ENCODE peak calls at places on chromosomes 5 and 9, in five cellular contexts. Q is tibial nerve, C is fibroblast of pulmonary artery, T is keratinocyte, O is GM20000. J is an unnamed sample.

GRCh38 chr9:108727580-108728056 is 128.2 kb downstream of the ACTL7B start:
- DNase-seq in Q (no peak), C (no peak), T (no peak), O (no peak), J (no peak)

GRCh38 chr5:122959740-122960450 is 76.6 kb downstream of the PPIC start:
- DNase-seq in Q (no peak), C (no peak), T (no peak), O (no peak), J (no peak)

GRCh38 chr5:142521706-142522105 is 164.2 kb downstream of the FGF1 start:
- DNase-seq in Q (no peak), C (no peak), T (no peak), O (no peak), J (no peak)

GRCh38 chr9:129037767-129038098 is 1.3 kb downstream of the MIGA2 start:
- DNase-seq in Q (no peak), C (no peak), T (no peak), O (no peak), J (no peak)

GRCh38 chr5:135615171-135615570 is 36.4 kb upstream of the CXCL14 start:
- DNase-seq in Q (no peak), C (no peak), T (no peak), O (no peak), J (no peak)

GRCh38 chr9:107237873-107238272 is 45.2 kb upstream of the RAD23B start:
- DNase-seq in Q (no peak), C (no peak), T (no peak), O (no peak), J (no peak)

GRCh38 chr5:158839638-158840037 is 260.1 kb downstream of the EBF1 start:
- DNase-seq in Q (no peak), C (no peak), T (no peak), O (no peak), J (no peak)

GRCh38 chr5:90383903-90384302 is 25.7 kb downstream of the CETN3 start:
- DNase-seq in Q (no peak), C (no peak), T (no peak), O (no peak), J (no peak)

GRCh38 chr5:90504743-90505142 is 24.6 kb downstream of the LYSMD3 start:
- DNase-seq in Q (no peak), C (no peak), T (no peak), O (no peak), J (no peak)

GRCh38 chr5:175621971-175622370 is 35.9 kb upstream of the HRH2 start:
- DNase-seq in Q (no peak), C (no peak), T (no peak), O (no peak), J (no peak)

GRCh38 chr5:175809531-175810121 is 61.8 kb upstream of the CPLX2 start:
- DNase-seq in Q (no peak), C (peak; percentile 29), T (no peak), O (no peak), J (no peak)

GRCh38 chr5:132181011-132181629 is 46.5 kb downstream of the P4HA2 start:
- DNase-seq in Q (no peak), C (no peak), T (no peak), O (no peak), J (no peak)

GRCh38 chr9:134189167-134189474 is 24.8 kb upstream of the RNU6ATAC start:
- DNase-seq in Q (no peak), C (no peak), T (no peak), O (no peak), J (peak; percentile 59)

GRCh38 chr9:87862536-87863268 is 20.0 kb upstream of the SPATA31E1 start:
- DNase-seq in Q (no peak), C (peak; percentile 65), T (peak; percentile 69), O (no peak), J (no peak)

GRCh38 chr9:123927625-123928308 is 2.2 kb downstream of the DENND1A start:
- DNase-seq in Q (no peak), C (peak; percentile 70), T (no peak), O (peak; percentile 57), J (no peak)

GRCh38 chr9:135618866-135619598 is 20.3 kb downstream of the GLT6D1 start:
- DNase-seq in Q (no peak), C (no peak), T (no peak), O (no peak), J (no peak)

GRCh38 chr9:115930472-115930871 is 223.1 kb upstream of the PAPPA start:
- DNase-seq in Q (no peak), C (peak; percentile 52), T (no peak), O (no peak), J (no peak)

GRCh38 chr5:113336975-113337374 is 97.8 kb downstream of the TSSK1B start:
- DNase-seq in Q (peak; percentile 39), C (peak; percentile 90), T (no peak), O (peak; percentile 6), J (no peak)

GRCh38 chr5:33034777-33035176 is 323.7 kb downstream of the NPR3 start:
- DNase-seq in Q (no peak), C (no peak), T (no peak), O (no peak), J (no peak)

GRCh38 chr5:119398713-119399492 is 43.1 kb downstream of the TNFAIP8 start:
- DNase-seq in Q (peak; percentile 46), C (peak; percentile 44), T (no peak), O (no peak), J (peak; percentile 88)

GRCh38 chr5:128825826-128826225 is 139.5 kb upstream of the SLC27A6 start:
- DNase-seq in Q (no peak), C (peak; percentile 83), T (no peak), O (no peak), J (no peak)

GRCh38 chr5:9924614-9925013 is 294.5 kb upstream of the TAS2R1 start:
- DNase-seq in Q (no peak), C (peak; percentile 99), T (peak; percentile 55), O (no peak), J (no peak)

GRCh38 chr5:32538031-32538547 is 47.3 kb upstream of the SUB1 start:
- DNase-seq in Q (no peak), C (peak; percentile 33), T (no peak), O (peak; percentile 59), J (no peak)

GRCh38 chr9:93670208-93671029 is 94.0 kb downstream of the PHF2 start:
- DNase-seq in Q (no peak), C (peak; percentile 50), T (no peak), O (no peak), J (peak; percentile 77)

GRCh38 chr5:149641000-149641576 is 59.8 kb downstream of the ARHGEF37 start:
- DNase-seq in Q (peak; percentile 27), C (peak; percentile 55), T (no peak), O (no peak), J (peak; percentile 59)

GRCh38 chr9:134324359-134325095 is 1.7 kb upstream of the RXRA start:
- DNase-seq in Q (no peak), C (no peak), T (no peak), O (no peak), J (no peak)

GRCh38 chr9:13279284-13280162 is at the start of gene MPDZ:
- DNase-seq in Q (peak; percentile 20), C (peak; percentile 78), T (no peak), O (no peak), J (peak; percentile 75)

GRCh38 chr5:73433982-73434342 is 14.6 kb downstream of the FOXD1 start:
- DNase-seq in Q (no peak), C (no peak), T (no peak), O (no peak), J (no peak)

GRCh38 chr5:145750194-145750593 is 84.9 kb downstream of the PRELID2 start:
- DNase-seq in Q (peak; percentile 32), C (peak; percentile 67), T (no peak), O (no peak), J (no peak)

GRCh38 chr5:107651326-107651725 is 19.4 kb downstream of the EFNA5 start:
- DNase-seq in Q (no peak), C (no peak), T (no peak), O (no peak), J (no peak)

GRCh38 chr9:20558609-20559016 is 63.7 kb downstream of the MLLT3 start:
- DNase-seq in Q (no peak), C (peak; percentile 75), T (peak; percentile 28), O (no peak), J (no peak)

GRCh38 chr5:138035605-138036537 is 3.0 kb upstream of the FAM13B start:
- DNase-seq in Q (peak; percentile 47), C (peak; percentile 93), T (peak; percentile 83), O (peak; percentile 66), J (no peak)
- TF ChIP-seq CTCF in Q (peak; percentile 83), C (peak; percentile 90), T (peak; percentile 75), O (peak; percentile 88), J (peak; percentile 84)

GRCh38 chr9:37311938-37312730 is 110.4 kb upstream of the GRHPR start:
- DNase-seq in Q (no peak), C (peak; percentile 80), T (peak; percentile 26), O (no peak), J (no peak)

DNA sequence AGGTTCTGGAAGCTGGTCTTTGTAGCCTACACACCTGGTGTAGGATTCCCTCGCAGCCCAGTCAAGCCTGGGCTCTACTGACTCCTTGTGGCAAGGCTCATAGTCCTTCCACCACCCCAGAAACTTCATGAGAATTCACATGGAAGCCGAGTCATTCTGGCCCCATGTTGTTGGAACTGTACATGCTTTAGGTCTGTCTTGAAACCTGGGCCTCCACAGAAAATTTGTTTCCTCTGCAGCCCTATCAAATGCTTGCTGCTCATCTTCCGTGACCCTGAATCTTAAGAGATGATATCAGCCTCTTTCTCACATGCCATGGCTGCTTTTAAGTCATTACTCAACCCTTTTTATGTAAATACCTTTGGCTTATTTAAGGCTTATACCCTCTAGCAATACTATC is 113.4 kb upstream of the GRHPR start:
- DNase-seq in Q (no peak), C (peak; percentile 18), T (no peak), O (peak; percentile 27), J (no peak)
- TF ChIP-seq CTCF in Q (no peak), C (peak; percentile 32), T (peak; percentile 48), O (peak; percentile 27), J (no peak)

GRCh38 chr9:3473402-3473801 is 52.4 kb downstream of the RFX3 start:
- DNase-seq in Q (no peak), C (no peak), T (no peak), O (no peak), J (no peak)
- TF ChIP-seq CTCF in Q (no peak), C (no peak), T (no peak), O (no peak), J (no peak)

GRCh38 chr9:114914139-114914538 is 16.3 kb downstream of the TNFSF8 start:
- DNase-seq in Q (no peak), C (no peak), T (no peak), O (no peak), J (no peak)
- TF ChIP-seq CTCF in Q (no peak), C (peak; percentile 47), T (no peak), O (no peak), J (no peak)

GRCh38 chr5:130555429-130555828 is 609.6 kb downstream of the HINT1 start:
- DNase-seq in Q (no peak), C (no peak), T (no peak), O (no peak), J (no peak)
- TF ChIP-seq CTCF in Q (no peak), C (no peak), T (no peak), O (no peak), J (no peak)

GRCh38 chr9:112665347-112665746 is 52.6 kb downstream of the INIP start:
- DNase-seq in Q (no peak), C (peak; percentile 41), T (no peak), O (peak; percentile 21), J (no peak)
- TF ChIP-seq CTCF in Q (no peak), C (peak; percentile 27), T (peak; percentile 19), O (no peak), J (no peak)

J was measured in suprapubic skin.